ENCODE peak calls at places on chromosomes 13 and 19, in eight cellular contexts. K is uterus, F is body of pancreas, M is GM20000, Z is cardiac muscle cell, U is upper lobe of right lung, D is upper lobe of left lung, N is fibroblast of mammary gland. A is an unnamed sample.

GRCh38 chr13:111115841-111116500 is 861 bp downstream of the ARHGEF7 start:
- DNase-seq in K (peak; percentile 73), F (peak; percentile 26), M (peak; percentile 36), Z (peak; percentile 48), U (no peak), D (no peak), N (peak; percentile 91), A (no peak)

GRCh38 chr13:24802074-24802473 is 38.1 kb downstream of the RNF17 start:
- DNase-seq in K (no peak), F (no peak), M (no peak), Z (no peak), U (no peak), D (no peak), N (peak; percentile 19), A (no peak)

GRCh38 chr19:1751367-1752008 is 1.8 kb upstream of the ONECUT3 start:
- DNase-seq in K (no peak), F (no peak), M (no peak), Z (no peak), U (no peak), D (no peak), N (no peak), A (no peak)

GRCh38 chr19:17075860-17076538 is 422 bp downstream of the MYO9B start:
- DNase-seq in K (peak; percentile 59), F (peak; percentile 58), M (peak; percentile 48), Z (peak; percentile 36), U (peak; percentile 78), D (peak; percentile 45), N (peak; percentile 14), A (peak; percentile 56)

GRCh38 chr13:97429681-97430081 is 4.3 kb upstream of the RAP2A start:
- DNase-seq in K (no peak), F (no peak), M (no peak), Z (no peak), U (no peak), D (no peak), N (peak; percentile 77), A (no peak)

GRCh38 chr19:32708457-32708856 is 11.1 kb upstream of the TDRD12 start:
- DNase-seq in K (no peak), F (no peak), M (no peak), Z (no peak), U (no peak), D (peak; percentile 43), N (no peak), A (no peak)

GRCh38 chr13:101751488-101751887 is 299.0 kb downstream of the ITGBL1 start:
- DNase-seq in K (no peak), F (no peak), M (no peak), Z (peak; percentile 57), U (no peak), D (no peak), N (peak; percentile 90), A (no peak)

GRCh38 chr13:24243311-24243710 is 66.1 kb upstream of the C1QTNF9 start:
- DNase-seq in K (no peak), F (no peak), M (no peak), Z (no peak), U (no peak), D (no peak), N (no peak), A (no peak)

GRCh38 chr13:23570931-23571330 is 719 bp downstream of the TNFRSF19 start:
- DNase-seq in K (no peak), F (no peak), M (no peak), Z (no peak), U (no peak), D (no peak), N (peak; percentile 27), A (no peak)

GRCh38 chr13:41244555-41244954 is 18.8 kb downstream of the MTRF1 start:
- DNase-seq in K (no peak), F (no peak), M (no peak), Z (peak; percentile 0), U (no peak), D (no peak), N (no peak), A (no peak)

GRCh38 chr13:33323766-33324525 is 38.4 kb upstream of the STARD13 start:
- DNase-seq in K (no peak), F (no peak), M (no peak), Z (no peak), U (no peak), D (no peak), N (peak; percentile 45), A (no peak)

GRCh38 chr13:29566864-29567263 is 28.6 kb downstream of the SLC7A1 start:
- DNase-seq in K (no peak), F (no peak), M (no peak), Z (peak; percentile 8), U (no peak), D (no peak), N (no peak), A (no peak)

GRCh38 chr13:29562762-29563161 is 32.7 kb downstream of the SLC7A1 start:
- DNase-seq in K (no peak), F (no peak), M (no peak), Z (no peak), U (no peak), D (no peak), N (no peak), A (no peak)

GRCh38 chr13:29566206-29566605 is 29.3 kb downstream of the SLC7A1 start:
- DNase-seq in K (no peak), F (no peak), M (no peak), Z (no peak), U (no peak), D (no peak), N (no peak), A (no peak)

GRCh38 chr13:29563941-29564340 is 31.5 kb downstream of the SLC7A1 start:
- DNase-seq in K (no peak), F (no peak), M (no peak), Z (no peak), U (no peak), D (no peak), N (no peak), A (no peak)

DNA sequence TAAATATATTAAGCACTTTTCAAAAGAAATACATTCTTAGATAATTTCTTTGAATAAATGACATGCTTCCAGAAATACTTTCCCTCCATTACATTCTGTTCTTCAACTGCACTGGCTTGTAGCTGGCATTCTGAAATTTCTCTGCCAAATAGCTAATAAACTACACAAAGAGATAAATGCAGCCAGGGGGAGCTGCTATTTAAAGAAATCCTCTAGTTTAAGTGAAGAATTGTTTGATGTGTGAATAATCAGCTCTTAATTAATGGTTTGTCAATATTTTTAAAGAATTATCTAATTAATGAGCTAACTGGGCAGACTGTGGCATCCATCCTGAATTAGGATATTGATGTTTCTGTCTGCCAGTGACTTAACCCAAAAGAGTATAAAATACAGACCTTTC is 30.7 kb downstream of the SLC7A1 start:
- DNase-seq in K (no peak), F (no peak), M (no peak), Z (no peak), U (no peak), D (no peak), N (no peak), A (no peak)
- TF ChIP-seq CTCF in K (peak; percentile 25), F (no peak), M (no peak), Z (peak; percentile 3), U (no peak), D (no peak), N (peak; percentile 19), A (no peak)

DNA sequence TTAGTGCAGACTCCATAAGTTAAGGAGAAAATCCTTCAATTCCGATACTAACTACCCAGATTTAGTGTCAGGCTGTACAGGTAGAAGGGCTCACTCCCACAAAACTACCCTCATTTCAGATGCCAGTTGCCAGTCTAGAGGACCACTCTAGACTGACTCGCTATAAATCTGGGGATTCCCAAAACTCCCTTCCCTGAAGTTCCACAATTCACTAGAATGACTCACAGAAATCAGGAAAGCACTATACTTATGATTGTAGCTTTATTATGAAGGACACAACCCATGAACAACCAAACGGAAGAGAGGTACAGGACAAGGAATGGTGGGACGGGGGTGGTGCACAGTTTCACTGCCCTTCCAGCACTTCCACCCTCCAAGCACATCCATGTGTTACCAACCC is 321.2 kb downstream of the DIAPH3 start:
- DNase-seq in K (no peak), F (no peak), M (no peak), Z (no peak), U (no peak), D (no peak), N (no peak), A (no peak)
- TF ChIP-seq CTCF in K (no peak), F (no peak), M (no peak), Z (no peak), U (no peak), D (no peak), N (no peak), A (no peak)

DNA sequence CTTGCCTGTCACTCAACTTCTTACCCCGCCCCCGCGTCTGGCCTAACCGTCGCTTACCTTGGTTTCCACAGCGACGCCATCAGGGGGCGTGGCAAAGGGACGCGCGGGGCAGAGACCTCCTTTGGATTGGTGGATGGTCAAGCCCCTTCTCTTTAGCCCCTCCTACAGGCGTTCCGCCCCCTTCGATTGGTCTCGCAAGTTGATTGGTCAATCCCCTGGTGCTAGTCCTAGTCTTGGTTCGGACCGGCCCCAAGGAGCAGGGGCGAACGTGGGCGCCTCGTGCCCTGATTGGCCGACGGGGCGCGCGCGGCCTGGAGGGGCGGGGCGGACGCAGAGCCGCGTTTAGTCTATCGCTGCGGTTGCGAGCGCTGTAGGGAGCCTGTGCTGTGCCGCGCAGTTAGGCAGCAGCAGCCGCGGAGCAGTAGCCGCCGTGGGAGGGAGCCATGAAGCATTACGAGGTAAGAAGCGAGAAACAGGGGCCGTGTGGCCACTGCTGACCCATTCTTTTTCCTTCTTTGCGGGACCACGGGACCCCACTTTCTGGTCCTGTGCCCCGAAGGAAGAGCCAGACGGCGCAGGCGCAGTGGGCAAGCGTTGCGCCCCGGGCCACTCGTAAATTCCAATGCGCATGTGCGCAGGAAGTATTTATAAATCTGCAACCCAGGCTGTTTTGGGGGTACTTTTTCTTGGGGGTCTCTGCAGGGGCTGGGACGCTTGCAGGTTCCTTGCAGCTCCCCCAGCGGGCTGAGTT is at the start of gene TECR:
- DNase-seq in K (peak; percentile 100), F (peak; percentile 100), M (peak; percentile 96), Z (peak; percentile 100), U (peak; percentile 100), D (peak; percentile 100), N (peak; percentile 100), A (peak; percentile 99)
- TF ChIP-seq CTCF in K (no peak), F (no peak), M (no peak), Z (no peak), U (no peak), D (no peak), N (no peak), A (no peak)

DNA sequence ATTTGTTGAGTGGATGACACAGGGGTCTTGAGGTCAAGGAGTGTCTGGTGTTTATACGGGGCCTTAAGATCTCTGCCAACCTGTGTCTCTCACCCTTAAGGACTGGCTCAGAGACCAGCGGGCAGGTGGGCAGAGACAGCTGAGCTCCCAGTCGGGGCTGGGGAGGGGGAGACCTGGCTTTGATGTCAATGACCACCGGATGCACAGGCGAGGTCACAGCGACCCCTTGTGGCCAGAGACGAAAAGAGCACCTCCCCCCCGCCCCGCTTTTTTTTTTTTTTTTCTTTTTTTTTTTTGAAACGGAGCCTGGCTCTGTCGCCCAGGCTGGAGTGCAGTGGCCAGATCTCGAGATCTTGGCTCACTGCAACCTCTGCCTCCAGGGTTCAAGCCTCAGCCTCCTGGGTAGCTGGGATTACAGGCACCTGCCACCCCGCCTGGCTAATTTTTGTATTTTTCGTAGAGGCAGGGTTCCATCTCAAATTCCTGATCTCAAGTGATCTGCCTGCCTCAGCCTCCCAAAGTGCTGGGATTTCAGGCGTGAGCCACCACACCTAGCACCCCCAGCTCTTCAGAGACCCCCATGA is 12.1 kb upstream of the KLK14 start:
- DNase-seq in K (no peak), F (peak; percentile 54), M (peak; percentile 74), Z (peak; percentile 68), U (no peak), D (peak; percentile 38), N (no peak), A (peak; percentile 32)
- TF ChIP-seq CTCF in K (peak; percentile 42), F (peak; percentile 90), M (peak; percentile 31), Z (peak; percentile 67), U (peak; percentile 62), D (peak; percentile 46), N (peak; percentile 59), A (peak; percentile 78)

GRCh38 chr13:27632648-27633047 is 11.0 kb downstream of the POLR1D start:
- DNase-seq in K (no peak), F (no peak), M (no peak), Z (no peak), U (no peak), D (no peak), N (no peak), A (no peak)
- TF ChIP-seq CTCF in K (no peak), F (no peak), M (no peak), Z (no peak), U (no peak), D (no peak), N (no peak), A (no peak)